ENCODE peak calls at places on chromosome 14, in nine cellular contexts. O is A549, K is HepG2, B is SK-N-SH, I is stomach, T is transverse colon, V is ovary, U is H1, P is suprapubic skin. G is an unnamed sample.

GRCh38 chr14:73662439-73663056 is 17.8 kb downstream of the DNAL1 start:
- DNase-seq in K (peak; percentile 60), P (no peak), U (no peak), T (no peak), V (no peak), B (peak; percentile 15), O (peak; percentile 90), I (no peak), G (no peak)

GRCh38 chr14:73424453-73424852 is 33.9 kb downstream of the NUMB start:
- DNase-seq in I (no peak), K (no peak), T (no peak), P (no peak), U (no peak), V (no peak), B (no peak), O (peak; percentile 38), G (no peak)

GRCh38 chr14:105840266-105841021 is 314.1 kb downstream of the TMEM121 start:
- DNase-seq in T (no peak), U (no peak), O (no peak), P (peak; percentile 73), V (no peak), B (peak; percentile 27), I (no peak), K (no peak), G (peak; percentile 17)

GRCh38 chr14:56423591-56423991 is 156.0 kb upstream of the TMEM260 start:
- DNase-seq in O (no peak), I (no peak), K (no peak), B (no peak), T (no peak), U (no peak), P (no peak), V (no peak), G (no peak)

GRCh38 chr14:36976571-36977023 is 195.8 kb downstream of the SLC25A21 start:
- DNase-seq in V (no peak), B (no peak), K (peak; percentile 45), I (peak; percentile 30), U (no peak), T (no peak), P (no peak), O (peak; percentile 88), G (peak; percentile 40)

GRCh38 chr14:93903342-93904184 is 23.6 kb upstream of the FAM181A start:
- DNase-seq in P (no peak), T (no peak), V (no peak), K (peak; percentile 54), O (peak; percentile 24), U (peak; percentile 81), I (peak; percentile 40), B (peak; percentile 58), G (no peak)

GRCh38 chr14:89720741-89721315 is 233.7 kb downstream of the EFCAB11 start:
- DNase-seq in O (no peak), I (peak; percentile 35), K (no peak), T (peak; percentile 43), V (no peak), P (no peak), U (no peak), B (peak; percentile 18), G (peak; percentile 75)

GRCh38 chr14:69719501-69719951 is 47.4 kb upstream of the SRSF5 start:
- DNase-seq in O (no peak), U (no peak), B (no peak), P (no peak), T (peak; percentile 37), K (no peak), V (no peak), I (no peak), G (peak; percentile 68)

GRCh38 chr14:26729851-26730250 is 132.0 kb upstream of the NOVA1 start:
- DNase-seq in U (no peak), T (no peak), P (no peak), I (no peak), B (no peak), V (no peak), O (no peak), K (no peak), G (no peak)

GRCh38 chr14:88844980-88845491 is 20.6 kb downstream of the TTC8 start:
- DNase-seq in V (no peak), T (no peak), K (no peak), O (no peak), U (no peak), I (no peak), B (no peak), P (no peak), G (no peak)

GRCh38 chr14:78164226-78164853 is 5.8 kb upstream of the NRXN3 start:
- DNase-seq in P (no peak), T (peak; percentile 31), K (peak; percentile 15), V (no peak), U (peak; percentile 82), I (peak; percentile 47), O (peak; percentile 48), B (peak; percentile 61), G (peak; percentile 30)

GRCh38 chr14:64841121-64841611 is 38.5 kb downstream of the SPTB start:
- DNase-seq in U (no peak), P (no peak), K (peak; percentile 51), B (no peak), O (peak; percentile 69), T (no peak), V (no peak), I (no peak), G (no peak)

GRCh38 chr14:30928462-30928861 is 54.1 kb downstream of the COCH start:
- DNase-seq in V (no peak), T (no peak), O (no peak), B (no peak), U (no peak), P (no peak), I (no peak), K (no peak), G (no peak)

GRCh38 chr14:90487031-90487430 is 90.2 kb downstream of the CALM1 start:
- DNase-seq in B (peak; percentile 82), K (no peak), I (no peak), V (no peak), U (peak; percentile 45), T (no peak), O (no peak), P (no peak), G (no peak)

DNA sequence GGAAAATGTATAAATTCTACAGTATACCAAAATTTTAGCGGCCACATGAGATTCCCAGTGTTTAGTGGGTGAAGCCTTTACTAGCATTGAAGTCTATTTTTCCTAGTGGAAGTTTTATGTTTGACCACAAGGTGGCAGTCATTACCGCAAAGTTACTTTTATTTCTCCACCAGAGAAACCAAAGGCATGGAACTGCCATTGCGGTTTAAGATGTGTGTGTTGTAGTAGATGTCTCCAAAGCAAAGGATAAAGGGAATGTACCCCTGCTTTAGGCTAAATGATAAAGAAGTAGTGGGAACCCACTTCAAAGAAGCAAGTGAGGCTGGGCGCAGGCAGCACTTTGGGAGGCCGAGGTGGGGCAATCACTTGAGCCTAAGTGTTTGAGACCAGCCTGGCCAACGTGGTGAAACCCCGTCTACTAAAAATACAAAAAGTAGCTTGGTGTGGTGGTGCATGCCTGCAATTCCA is 140.5 kb downstream of the PRKCH start:
- DNase-seq in I (no peak), O (peak; percentile 72), K (peak; percentile 68), V (no peak), U (peak; percentile 43), T (no peak), B (peak; percentile 44), P (no peak), G (no peak)
- TF ChIP-seq EP300 in I (no peak), O (no peak), K (no peak), V (no peak), U (no peak), T (no peak), B (no peak), P (no peak), G (no peak)

GRCh38 chr14:97791072-97791471 is 993.9 kb downstream of the VRK1 start:
- DNase-seq in P (no peak), O (no peak), T (no peak), I (no peak), K (no peak), U (no peak), V (no peak), B (no peak), G (no peak)
- TF ChIP-seq EP300 in P (no peak), O (no peak), T (no peak), I (no peak), K (no peak), U (no peak), V (no peak), B (no peak), G (no peak)

GRCh38 chr14:52266782-52267181 is 716 bp upstream of the PTGDR start:
- DNase-seq in V (no peak), B (no peak), T (no peak), O (no peak), P (no peak), I (no peak), K (no peak), U (no peak), G (no peak)

GRCh38 chr14:52271538-52271937 is 4.0 kb downstream of the PTGDR start:
- DNase-seq in I (no peak), K (no peak), V (no peak), O (no peak), P (no peak), B (no peak), T (no peak), U (no peak), G (no peak)

GRCh38 chr14:52268191-52269061 is 928 bp downstream of the PTGDR start:
- DNase-seq in P (no peak), K (no peak), I (no peak), U (peak; percentile 77), B (peak; percentile 36), V (no peak), O (no peak), T (no peak), G (no peak)

GRCh38 chr14:52267501-52268190 is at the start of gene PTGDR:
- DNase-seq in U (peak; percentile 80), B (peak; percentile 32), T (peak; percentile 82), V (no peak), I (peak; percentile 30), K (no peak), O (no peak), P (no peak), G (peak; percentile 85)

DNA sequence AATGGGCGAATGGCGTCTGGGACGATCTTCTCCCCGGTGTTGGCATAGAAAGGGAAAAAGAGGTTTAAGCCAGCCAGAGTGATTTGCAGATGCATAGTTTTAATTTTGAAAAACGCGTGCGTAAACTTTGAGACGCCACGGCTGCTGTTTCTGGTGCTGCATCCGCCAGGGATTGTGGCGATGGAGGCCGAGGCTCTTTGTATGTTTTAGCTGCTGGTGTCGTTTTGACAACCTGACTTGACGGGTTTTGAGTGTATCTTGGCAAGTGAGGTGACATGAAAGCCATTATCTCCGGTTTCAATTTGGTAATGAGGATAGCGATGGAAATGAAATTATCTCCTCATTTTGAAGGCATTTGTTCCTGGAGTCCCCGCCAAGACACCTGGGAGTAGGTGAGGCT is 1.6 kb downstream of the PTGDR start:
- DNase-seq in K (no peak), I (no peak), O (no peak), P (no peak), U (no peak), T (peak; percentile 18), B (no peak), V (no peak), G (no peak)
- TF ChIP-seq EP300 in K (no peak), I (no peak), O (no peak), P (no peak), U (no peak), T (no peak), B (no peak), V (no peak), G (no peak)

DNA sequence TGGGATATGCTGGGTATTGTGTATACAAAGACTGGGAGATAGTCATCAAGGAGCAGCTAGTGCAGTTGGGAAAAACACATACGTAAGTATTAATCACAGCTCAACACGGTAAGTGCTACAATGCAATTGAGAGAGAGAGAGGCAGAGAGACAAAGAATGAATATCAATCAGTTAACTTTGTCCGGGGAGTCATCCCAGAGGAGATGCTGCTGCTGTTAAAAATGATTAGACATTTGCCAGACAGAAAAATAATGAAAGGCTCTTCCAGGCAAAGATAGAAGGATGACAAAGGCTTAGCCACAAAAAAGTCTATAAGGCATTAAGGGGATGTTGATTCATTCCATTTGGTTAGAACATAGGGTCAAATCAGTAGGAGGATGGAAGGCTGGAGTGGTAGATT is 45.1 kb downstream of the AKAP6 start:
- DNase-seq in V (no peak), K (no peak), T (no peak), P (no peak), I (no peak), O (no peak), B (no peak), U (no peak), G (no peak)
- TF ChIP-seq EP300 in V (no peak), K (no peak), T (no peak), P (no peak), I (no peak), O (no peak), B (peak; percentile 81), U (no peak), G (no peak)

G was measured in upper lobe of left lung.